ENCODE peak calls at places on chromosomes 12 and 14, in seven cellular contexts. D is GDM1; E is CD8-positive, alpha-beta memory T cell; G is germinal center; L is B cell; U is lower leg skin; N is AG20443. M is an unnamed sample.

GRCh38 chr12:117646595-117646994 is 285.2 kb upstream of the NOS1 start:
- DNase-seq in L (no peak), U (no peak), D (no peak), N (no peak), G (no peak), E (no peak), M (no peak)

GRCh38 chr14:94313991-94314655 is 9.0 kb downstream of the SERPINA6 start:
- DNase-seq in E (no peak), N (no peak), U (no peak), G (no peak), L (no peak), D (no peak), M (no peak)

GRCh38 chr12:124613151-124613585 is 45.8 kb upstream of the NCOR2 start:
- DNase-seq in G (no peak), E (no peak), L (no peak), N (no peak), U (no peak), D (no peak), M (no peak)

GRCh38 chr12:14923944-14924343 is 14.4 kb downstream of the ERP27 start:
- DNase-seq in U (no peak), D (no peak), E (no peak), N (no peak), L (no peak), G (no peak), M (no peak)

GRCh38 chr12:3351731-3352130 is 139.3 kb upstream of the PRMT8 start:
- DNase-seq in G (no peak), L (no peak), U (no peak), E (no peak), D (no peak), N (no peak), M (no peak)

GRCh38 chr12:56599797-56600196 is 30.3 kb downstream of the BAZ2A start:
- DNase-seq in U (no peak), N (no peak), L (no peak), G (no peak), D (no peak), E (no peak), M (no peak)

GRCh38 chr12:120690978-120691377 is 4.0 kb downstream of the MLEC start:
- DNase-seq in E (no peak), L (no peak), D (no peak), G (no peak), U (no peak), N (no peak), M (no peak)

GRCh38 chr14:22981090-22982012 is 1.0 kb downstream of the AJUBA start:
- DNase-seq in D (no peak), G (peak; percentile 20), E (no peak), L (peak; percentile 53), N (peak; percentile 42), U (peak; percentile 86), M (no peak)

GRCh38 chr12:19312637-19313036 is 126.7 kb upstream of the AEBP2 start:
- DNase-seq in E (no peak), U (no peak), D (no peak), N (no peak), G (no peak), L (no peak), M (no peak)

GRCh38 chr14:83355609-83356008 is 1822.0 kb upstream of the SEL1L start:
- DNase-seq in L (no peak), N (no peak), G (no peak), E (no peak), U (no peak), D (no peak), M (no peak)

GRCh38 chr12:128629979-128630378 is 193.8 kb downstream of the SLC15A4 start:
- DNase-seq in G (no peak), E (no peak), L (no peak), D (no peak), N (no peak), U (no peak), M (no peak)

GRCh38 chr12:15701212-15701611 is 88.0 kb downstream of the EPS8 start:
- DNase-seq in N (no peak), D (no peak), U (no peak), E (no peak), G (no peak), L (no peak), M (no peak)

GRCh38 chr14:71730471-71730870 is 201.8 kb upstream of the RGS6 start:
- DNase-seq in L (no peak), N (no peak), U (no peak), E (no peak), G (no peak), D (no peak), M (no peak)

GRCh38 chr14:99605299-99605961 is 1.4 kb upstream of the CCDC85C start:
- DNase-seq in U (no peak), D (peak; percentile 69), N (peak; percentile 85), E (peak; percentile 74), G (peak; percentile 82), L (peak; percentile 90), M (no peak)

GRCh38 chr14:51638071-51638944 is 13.4 kb upstream of the FRMD6 start:
- DNase-seq in U (no peak), L (no peak), D (no peak), E (no peak), G (no peak), N (peak; percentile 87), M (no peak)

GRCh38 chr12:110606253-110606611 is 7.7 kb upstream of the TCTN1 start:
- DNase-seq in L (no peak), E (no peak), D (no peak), G (no peak), U (no peak), N (no peak), M (no peak)

GRCh38 chr14:52328286-52328685 is 14.2 kb downstream of the PTGER2 start:
- DNase-seq in E (no peak), N (no peak), G (no peak), U (no peak), L (no peak), D (no peak), M (no peak)

GRCh38 chr14:104105071-104105821 is 19.7 kb downstream of the ASPG start:
- DNase-seq in N (no peak), G (no peak), D (no peak), U (peak; percentile 84), L (no peak), E (no peak), M (no peak)

GRCh38 chr12:58502236-58502635 is 418.1 kb downstream of the LRIG3 start:
- DNase-seq in N (no peak), D (no peak), G (no peak), L (no peak), E (no peak), U (no peak), M (no peak)

GRCh38 chr14:81219210-81219820 is 1.4 kb downstream of the GTF2A1 start:
- DNase-seq in N (peak; percentile 89), E (peak; percentile 77), U (peak; percentile 99), D (peak; percentile 90), L (peak; percentile 76), G (peak; percentile 77), M (peak; percentile 95)

GRCh38 chr12:93970892-93971688 is 177.3 kb upstream of the PLXNC1 start:
- DNase-seq in G (no peak), U (no peak), L (no peak), N (no peak), E (no peak), D (no peak), M (no peak)

GRCh38 chr12:78359530-78359929 is 505.0 kb upstream of the SYT1 start:
- DNase-seq in L (no peak), G (no peak), E (no peak), U (no peak), N (peak; percentile 32), D (no peak), M (no peak)

GRCh38 chr14:32896979-32897723 is 41.5 kb upstream of the NPAS3 start:
- DNase-seq in D (no peak), G (no peak), N (peak; percentile 20), U (no peak), L (no peak), E (no peak), M (no peak)

GRCh38 chr12:93127582-93128331 is 198.7 kb upstream of the EEA1 start:
- DNase-seq in D (no peak), N (no peak), G (no peak), L (no peak), E (no peak), U (no peak), M (peak; percentile 88)

GRCh38 chr12:72747460-72747859 is 475.3 kb downstream of the TRHDE start:
- DNase-seq in L (no peak), U (no peak), D (no peak), N (no peak), G (no peak), E (no peak), M (no peak)

GRCh38 chr12:46492471-46493351 is 120.1 kb upstream of the SLC38A2 start:
- DNase-seq in N (peak; percentile 29), E (no peak), L (no peak), U (no peak), D (no peak), G (no peak), M (peak; percentile 85)

GRCh38 chr14:100296106-100296651 is 10.1 kb downstream of the SLC25A29 start:
- DNase-seq in D (no peak), N (no peak), L (no peak), E (no peak), U (peak; percentile 74), G (no peak), M (no peak)

GRCh38 chr12:10101042-10101579 is 2.3 kb upstream of the CLEC1A start:
- DNase-seq in D (no peak), N (peak; percentile 77), G (no peak), E (no peak), L (no peak), U (no peak), M (no peak)

GRCh38 chr12:57612711-57613426 is 1.6 kb downstream of the ARHGEF25 start:
- DNase-seq in N (no peak), U (no peak), G (no peak), D (no peak), L (no peak), E (no peak), M (no peak)

M was measured in AG04450.